ENCODE peak calls at places on chromosome 12, in four cellular contexts. C is cardiac muscle cell, Q is aorta, R is HL-60. M is an unnamed sample.

GRCh38 chr12:114911196-114911595 is 227.2 kb upstream of the TBX3 start:
- DNase-seq in R (no peak), Q (no peak), C (no peak), M (no peak)

GRCh38 chr12:102110782-102111181 is 9.1 kb downstream of the NUP37 start:
- DNase-seq in R (no peak), C (no peak), Q (no peak), M (no peak)

GRCh38 chr12:29148958-29149690 is at the start of gene FAR2:
- DNase-seq in C (peak), Q (peak), R (peak), M (no peak)

GRCh38 chr12:109771746-109772621 is 58.4 kb downstream of the FAM222A start:
- DNase-seq in R (no peak), Q (peak), C (no peak), M (no peak)

GRCh38 chr12:19444097-19444496 is 4.8 kb downstream of the AEBP2 start:
- DNase-seq in R (no peak), C (no peak), Q (no peak), M (no peak)

GRCh38 chr12:6943719-6944380 is at the start of the genes C12orf57 and RNU7-1:
- DNase-seq in C (peak), R (peak), Q (peak), M (peak)

GRCh38 chr12:82593143-82593542 is 93.6 kb upstream of the TMTC2 start:
- DNase-seq in R (no peak), Q (no peak), C (no peak), M (no peak)

GRCh38 chr12:53145383-53145782 is 35.1 kb upstream of the ZNF740 start:
- DNase-seq in C (peak), R (no peak), Q (no peak), M (no peak)

GRCh38 chr12:104710940-104711725 is 247.0 kb downstream of the SLC41A2 start:
- DNase-seq in Q (no peak), C (peak), R (no peak), M (no peak)

GRCh38 chr12:49357099-49357678 is 10.1 kb upstream of the SPATS2 start:
- DNase-seq in C (peak), Q (no peak), R (no peak), M (peak)

GRCh38 chr12:62533087-62533754 is 66.6 kb downstream of the MON2 start:
- DNase-seq in R (no peak), Q (no peak), C (no peak), M (no peak)

GRCh38 chr12:84920331-84920730 is 7.7 kb upstream of the SLC6A15 start:
- DNase-seq in C (peak), R (no peak), Q (no peak), M (no peak)

GRCh38 chr12:43676183-43676813 is 82.3 kb downstream of the PUS7L start:
- DNase-seq in C (peak), Q (no peak), R (peak), M (no peak)

GRCh38 chr12:61916856-61917255 is 343.3 kb upstream of the USP15 start:
- DNase-seq in Q (no peak), R (no peak), C (no peak), M (no peak)

GRCh38 chr12:57111046-57111698 is at the start of gene STAT6:
- DNase-seq in Q (peak), R (peak), C (peak), M (no peak)

GRCh38 chr12:88816201-88816600 is 235.9 kb upstream of the KITLG start:
- DNase-seq in C (no peak), Q (no peak), R (no peak), M (no peak)

GRCh38 chr12:85831327-85831990 is 4.8 kb downstream of the RASSF9 start:
- DNase-seq in Q (no peak), C (no peak), R (no peak), M (no peak)

GRCh38 chr12:52616680-52617402 is 1.5 kb downstream of the KRT73 start:
- DNase-seq in Q (no peak), C (no peak), R (no peak), M (no peak)

GRCh38 chr12:92503029-92503931 is 199.5 kb upstream of the PLEKHG7 start:
- DNase-seq in Q (no peak), C (peak), R (no peak), M (no peak)

GRCh38 chr12:58804749-58805148 is 115.6 kb downstream of the LRIG3 start:
- DNase-seq in R (no peak), C (no peak), Q (no peak), M (no peak)

GRCh38 chr12:5258498-5258897 is 173.4 kb upstream of the NTF3 start:
- DNase-seq in Q (no peak), C (peak), R (no peak), M (no peak)